ENCODE peak calls at places on chromosomes 2 and 18, in ten cellular contexts. S is dorsolateral prefrontal cortex, Q is K562, J is epithelial cell of esophagus, K is adrenal gland, F is fibroblast of mammary gland, R is choroid plexus epithelial cell, D is IMR-90, V is H9, G is AG04450. P is an unnamed sample.

GRCh38 chr2:66512626-66513025 is 77.7 kb downstream of the MEIS1 start:
- DNase-seq in Q (no peak), G (no peak), F (no peak), S (no peak), R (no peak), D (peak), J (no peak), K (no peak), V (no peak), P (no peak)

GRCh38 chr18:77052656-77053309 is 79.8 kb downstream of the MBP start:
- DNase-seq in D (no peak), F (no peak), S (no peak), J (no peak), V (no peak), R (no peak), G (no peak), Q (no peak), K (no peak), P (no peak)

GRCh38 chr2:234880551-234881211 is 71.1 kb upstream of the SH3BP4 start:
- DNase-seq in D (peak), Q (no peak), R (peak), S (no peak), K (peak), G (peak), J (peak), F (peak), V (no peak), P (no peak)

GRCh38 chr2:45721150-45721549 is 69.7 kb downstream of the PRKCE start:
- DNase-seq in R (no peak), S (no peak), V (no peak), J (no peak), F (no peak), G (no peak), Q (no peak), D (no peak), K (no peak), P (no peak)

GRCh38 chr2:8673381-8673780 is 8.5 kb upstream of the ID2 start:
- DNase-seq in J (no peak), R (no peak), V (peak), S (no peak), K (no peak), D (no peak), F (no peak), G (no peak), Q (no peak), P (no peak)

GRCh38 chr2:152054593-152054992 is 44.3 kb downstream of the CACNB4 start:
- DNase-seq in J (peak), V (no peak), Q (no peak), F (peak), K (no peak), S (no peak), R (peak), D (peak), G (no peak), P (no peak)

GRCh38 chr2:217168396-217168795 is 308.5 kb upstream of the TNP1 start:
- DNase-seq in Q (no peak), S (no peak), J (no peak), G (no peak), F (no peak), V (no peak), R (no peak), K (no peak), D (no peak), P (no peak)

GRCh38 chr2:206783718-206784117 is 18.3 kb downstream of the FASTKD2 start:
- DNase-seq in V (no peak), Q (peak), F (peak), K (no peak), G (no peak), D (no peak), S (no peak), J (peak), R (peak), P (no peak)

GRCh38 chr2:187976259-187976658 is 315.4 kb upstream of the GULP1 start:
- DNase-seq in K (no peak), R (no peak), J (peak), S (no peak), F (no peak), D (no peak), Q (no peak), V (no peak), G (no peak), P (no peak)

GRCh38 chr2:216689397-216689796 is 6.0 kb downstream of the IGFBP5 start:
- DNase-seq in V (no peak), D (no peak), J (no peak), F (no peak), G (no peak), S (no peak), Q (no peak), R (no peak), K (no peak), P (no peak)

GRCh38 chr2:64644240-64645013 is 9.3 kb downstream of the SERTAD2 start:
- DNase-seq in G (no peak), K (peak), F (peak), Q (peak), J (peak), V (peak), S (no peak), R (peak), D (peak), P (peak)

GRCh38 chr18:76491801-76492668 is 3.0 kb downstream of the ZNF516 start:
- DNase-seq in V (peak), D (peak), S (peak), R (peak), G (no peak), Q (no peak), J (peak), F (peak), K (peak), P (no peak)

GRCh38 chr2:61328707-61329251 is 142.1 kb downstream of the USP34 start:
- DNase-seq in J (peak), Q (no peak), V (no peak), K (no peak), G (no peak), R (no peak), D (peak), S (no peak), F (peak), P (no peak)

GRCh38 chr2:69082430-69082997 is 69.5 kb downstream of the ANTXR1 start:
- DNase-seq in K (peak), D (peak), G (peak), V (no peak), F (peak), R (peak), Q (no peak), J (peak), S (no peak), P (no peak)

GRCh38 chr18:72922895-72923294 is 55.1 kb upstream of the NETO1 start:
- DNase-seq in J (no peak), V (no peak), Q (no peak), S (no peak), K (no peak), G (no peak), D (no peak), R (no peak), F (no peak), P (no peak)

GRCh38 chr2:39266139-39266805 is 22.5 kb upstream of the CDKL4 start:
- DNase-seq in F (peak), D (peak), J (peak), V (no peak), K (no peak), Q (no peak), G (no peak), S (no peak), R (no peak), P (no peak)

GRCh38 chr2:197247083-197247482 is 63.5 kb downstream of the ANKRD44 start:
- DNase-seq in G (no peak), D (no peak), S (no peak), K (no peak), F (no peak), V (no peak), R (no peak), Q (no peak), J (no peak), P (no peak)

GRCh38 chr2:200165687-200166086 is 140.8 kb upstream of the SPATS2L start:
- DNase-seq in S (no peak), V (no peak), J (no peak), G (no peak), F (no peak), D (no peak), K (no peak), R (no peak), Q (no peak), P (no peak)

GRCh38 chr2:219461669-219462068 is 27.0 kb downstream of the SPEG start:
- DNase-seq in D (no peak), Q (no peak), G (no peak), J (no peak), R (no peak), F (no peak), V (no peak), K (no peak), S (no peak), P (no peak)

GRCh38 chr2:164840930-164841718 is 499 bp downstream of the COBLL1 start:
- DNase-seq in S (peak), D (peak), Q (peak), F (peak), J (peak), K (peak), G (no peak), V (peak), R (peak), P (peak)

GRCh38 chr2:156321243-156321904 is 11.1 kb downstream of the NR4A2 start:
- DNase-seq in S (no peak), J (peak), R (no peak), G (no peak), V (no peak), K (no peak), Q (no peak), F (no peak), D (no peak), P (no peak)

GRCh38 chr18:50429207-50429948 is 54.5 kb downstream of the SKA1 start:
- DNase-seq in R (peak), G (no peak), K (no peak), J (peak), Q (peak), F (peak), V (no peak), D (peak), S (no peak), P (no peak)

GRCh38 chr18:23196119-23197004 is 61.1 kb downstream of the CABLES1 start:
- DNase-seq in S (no peak), D (no peak), K (no peak), J (no peak), Q (no peak), G (no peak), V (peak), F (no peak), R (no peak), P (no peak)

GRCh38 chr2:147297820-147298219 is 547.0 kb upstream of the ACVR2A start:
- DNase-seq in D (no peak), J (no peak), Q (no peak), S (no peak), V (no peak), F (no peak), G (no peak), K (no peak), R (no peak), P (no peak)

GRCh38 chr2:12967804-12968203 is 251.1 kb downstream of the TRIB2 start:
- DNase-seq in V (no peak), Q (no peak), S (no peak), F (no peak), D (no peak), K (no peak), J (no peak), R (no peak), G (no peak), P (no peak)

GRCh38 chr2:7116516-7116915 is 199.3 kb downstream of the RNF144A start:
- DNase-seq in V (no peak), J (no peak), R (no peak), K (no peak), S (no peak), D (no peak), Q (no peak), G (no peak), F (no peak), P (no peak)

GRCh38 chr2:133710613-133711012 is 142.3 kb upstream of the NCKAP5 start:
- DNase-seq in J (peak), Q (no peak), D (peak), S (no peak), G (no peak), F (no peak), V (no peak), K (no peak), R (no peak), P (no peak)

GRCh38 chr2:227817336-227817735 is 3.7 kb downstream of the CCL20 start:
- DNase-seq in D (no peak), V (no peak), F (no peak), J (no peak), G (no peak), R (no peak), K (no peak), S (no peak), Q (no peak), P (no peak)

GRCh38 chr2:217360781-217361485 is 501.1 kb upstream of the TNP1 start:
- DNase-seq in Q (no peak), V (no peak), S (no peak), K (peak), J (peak), R (no peak), F (peak), D (peak), G (peak), P (no peak)

GRCh38 chr2:104641801-104642200 is 212.1 kb upstream of the POU3F3 start:
- DNase-seq in J (no peak), D (no peak), K (no peak), F (no peak), R (no peak), V (no peak), G (no peak), Q (no peak), S (no peak), P (no peak)

GRCh38 chr2:191696001-191696400 is 18.1 kb downstream of the NABP1 start:
- DNase-seq in Q (no peak), J (peak), F (peak), D (peak), R (peak), S (peak), V (no peak), K (peak), G (peak), P (no peak)

GRCh38 chr18:69000366-69000765 is 202.5 kb downstream of the CCDC102B start:
- DNase-seq in S (no peak), K (no peak), Q (no peak), F (peak), J (peak), D (peak), V (no peak), G (no peak), R (peak), P (no peak)

GRCh38 chr2:58571181-58571852 is 330.2 kb upstream of the FANCL start:
- DNase-seq in F (peak), K (peak), R (peak), G (peak), Q (peak), S (no peak), D (peak), J (peak), V (peak), P (peak)

GRCh38 chr2:11589316-11589940 is 55.6 kb downstream of the GREB1 start:
- DNase-seq in V (peak), Q (no peak), D (no peak), S (no peak), G (no peak), F (no peak), J (no peak), R (no peak), K (no peak), P (no peak)

GRCh38 chr2:230865766-230866703 is 1.3 kb downstream of the ITM2C start:
- DNase-seq in F (no peak), D (no peak), S (peak), V (peak), R (peak), G (no peak), K (no peak), J (no peak), Q (no peak), P (no peak)

GRCh38 chr18:11040823-11041712 is 108.3 kb downstream of the PIEZO2 start:
- DNase-seq in F (peak), D (peak), V (peak), J (peak), S (no peak), K (peak), G (peak), R (peak), Q (peak), P (peak)
- TF ChIP-seq CTCF in F (peak), D (peak), V (peak), J (peak), S (peak), K (peak), G (peak), R (peak), Q (peak), P (peak)

GRCh38 chr2:163348843-163349395 is 386.9 kb downstream of the FIGN start:
- DNase-seq in Q (no peak), S (no peak), G (peak), F (peak), J (peak), V (no peak), D (peak), R (peak), K (peak), P (no peak)

GRCh38 chr2:163343316-163343715 is 392.5 kb downstream of the FIGN start:
- DNase-seq in K (no peak), Q (no peak), F (no peak), V (peak), R (no peak), G (no peak), D (peak), S (no peak), J (no peak), P (no peak)

GRCh38 chr2:163351966-163352365 is 383.8 kb downstream of the FIGN start:
- DNase-seq in G (no peak), D (no peak), R (no peak), V (no peak), K (no peak), S (no peak), J (no peak), Q (no peak), F (no peak), P (no peak)

GRCh38 chr2:163345795-163346573 is 389.8 kb downstream of the FIGN start:
- DNase-seq in R (peak), J (peak), K (no peak), S (no peak), G (no peak), D (peak), Q (peak), V (no peak), F (peak), P (no peak)

DNA sequence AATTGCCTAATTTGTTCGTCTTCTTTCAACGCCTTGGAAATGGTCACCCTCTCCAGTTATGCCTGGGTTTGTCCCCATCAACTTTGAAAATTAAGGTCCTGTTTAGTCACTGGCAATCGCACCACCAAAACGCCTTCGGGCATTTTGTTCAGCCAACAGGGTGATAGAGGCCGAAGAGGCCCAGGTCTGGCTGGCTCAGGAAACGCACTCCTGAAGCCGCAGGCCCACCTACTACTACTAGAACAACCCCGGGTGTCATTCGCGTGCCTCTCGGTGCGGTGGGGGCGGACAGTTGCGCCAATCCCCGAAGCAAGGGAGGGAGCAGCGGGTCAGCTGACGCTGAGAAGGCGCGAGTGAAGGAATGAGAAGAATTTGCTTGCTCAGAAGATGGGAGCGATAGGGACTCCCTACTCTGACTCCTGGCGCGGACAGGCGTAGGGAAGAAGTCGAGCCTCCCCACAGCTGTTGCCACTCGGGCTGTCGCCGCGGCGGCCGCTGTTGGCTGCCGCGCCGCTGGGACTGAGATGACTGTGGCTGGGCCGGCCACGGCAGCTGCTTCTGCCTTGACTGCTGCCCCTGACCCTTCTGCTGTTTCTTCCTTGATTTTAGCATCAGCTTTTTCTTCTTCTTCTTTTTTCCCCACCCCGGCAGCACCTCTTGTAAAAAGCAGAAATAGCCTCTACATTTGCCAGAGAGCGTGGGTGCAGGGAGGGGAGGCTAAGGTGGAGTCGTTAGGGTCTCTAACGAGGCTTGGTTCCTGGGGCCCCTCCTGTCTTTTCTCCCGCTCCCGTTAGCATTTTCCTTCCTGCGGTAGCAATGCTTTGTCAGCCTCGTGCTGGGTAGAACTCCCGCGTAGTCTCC is 387.6 kb downstream of the FIGN start:
- DNase-seq in R (peak), S (peak), F (peak), D (peak), V (peak), Q (no peak), J (peak), K (peak), G (peak), P (peak)
- TF ChIP-seq CTCF in R (no peak), S (no peak), F (no peak), D (no peak), V (no peak), Q (no peak), J (no peak), K (no peak), G (no peak), P (no peak)

GRCh38 chr18:37230762-37231161 is 334.8 kb downstream of the CELF4 start:
- DNase-seq in R (peak), G (no peak), V (no peak), D (no peak), F (no peak), Q (no peak), K (peak), J (no peak), S (no peak), P (no peak)

GRCh38 chr18:37235583-37235982 is 330.0 kb downstream of the CELF4 start:
- DNase-seq in D (no peak), S (no peak), R (no peak), K (no peak), F (no peak), G (no peak), Q (no peak), J (no peak), V (no peak), P (no peak)

DNA sequence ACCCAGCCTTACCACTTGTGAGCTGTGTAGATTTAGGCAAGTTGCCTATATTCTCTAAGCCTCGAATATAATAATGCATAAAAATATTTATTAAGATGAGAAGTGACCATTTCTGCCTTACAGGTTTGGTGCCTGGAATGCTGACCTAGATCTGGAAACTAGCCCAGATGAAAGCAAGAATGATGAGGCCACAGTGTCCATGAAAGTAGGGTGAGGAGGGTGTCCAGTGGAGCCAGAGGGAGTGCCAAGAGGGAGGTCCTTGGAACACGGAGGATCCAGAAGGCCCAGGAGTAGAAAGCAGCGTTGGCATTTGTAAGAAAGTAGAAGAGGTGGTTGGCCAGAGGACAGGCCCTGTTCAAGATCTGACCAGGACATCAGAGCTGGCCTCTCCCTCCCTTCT is 334.3 kb downstream of the CELF4 start:
- DNase-seq in V (no peak), J (no peak), R (no peak), K (no peak), F (no peak), S (no peak), Q (no peak), D (no peak), G (no peak), P (no peak)
- TF ChIP-seq CTCF in V (no peak), J (no peak), R (no peak), K (no peak), F (no peak), S (no peak), Q (no peak), D (no peak), G (no peak), P (no peak)

DNA sequence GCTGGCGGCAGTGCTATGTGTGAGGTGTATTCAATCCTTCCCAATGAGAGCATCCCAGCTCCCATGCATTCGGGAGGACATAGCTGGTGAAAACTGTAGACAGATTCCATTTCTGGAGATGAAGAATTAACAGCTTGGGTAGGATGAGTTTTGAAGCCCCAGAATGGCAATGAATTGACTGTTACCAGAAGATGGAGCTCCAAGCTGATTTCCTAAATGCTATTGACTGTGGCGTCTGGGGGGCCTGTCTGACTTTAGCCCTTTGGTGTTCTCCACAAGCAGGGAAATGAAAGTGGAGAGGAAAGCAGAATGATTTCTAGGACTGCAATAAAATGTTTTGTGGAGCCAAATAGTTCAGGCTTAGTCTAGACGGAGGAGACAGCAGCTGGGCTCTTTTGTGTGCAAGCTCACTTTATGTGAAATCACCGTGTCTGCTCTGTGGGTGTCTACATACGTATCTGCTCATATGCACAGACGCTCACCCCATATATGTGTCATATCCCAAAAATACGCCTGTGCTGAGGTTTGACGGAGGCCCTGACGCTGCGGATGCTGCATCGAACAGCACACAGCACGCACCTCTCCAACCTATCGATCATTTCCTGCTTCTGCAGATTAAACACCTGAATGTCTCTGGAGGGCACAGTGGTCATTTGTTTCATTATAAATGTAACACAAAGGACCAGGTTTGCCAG is 166.4 kb upstream of the PXDN start:
- DNase-seq in V (no peak), G (no peak), R (peak), J (no peak), Q (no peak), K (no peak), F (peak), S (no peak), D (no peak), P (no peak)
- TF ChIP-seq CTCF in V (peak), G (no peak), R (peak), J (no peak), Q (no peak), K (no peak), F (no peak), S (peak), D (no peak), P (peak)